ENCODE peak calls at places on chromosomes 11 and 22, in four cellular contexts. R, E, T and K are unnamed samples.

GRCh38 chr11:35352107-35352888 is 67.1 kb downstream of the SLC1A2 start:
- DNase-seq in R (no peak), E (no peak), T (no peak), K (no peak)

GRCh38 chr11:64742940-64743590 is 877 bp downstream of the RASGRP2 start:
- DNase-seq in R (peak), E (no peak), T (peak), K (no peak)

GRCh38 chr11:121722431-121723256 is 269.9 kb upstream of the SORL1-AS1 start:
- DNase-seq in R (peak), E (peak), T (peak), K (peak)

GRCh38 chr22:38452373-38453064 is 2.5 kb downstream of the KCNJ4 start:
- DNase-seq in R (no peak), E (no peak), T (no peak), K (no peak)

GRCh38 chr11:17148536-17148935 is 59.2 kb downstream of the PIK3C2A start:
- DNase-seq in R (no peak), E (no peak), T (no peak), K (no peak)

GRCh38 chr22:40415531-40416266 is 45.3 kb downstream of the SGSM3 start:
- DNase-seq in R (peak), E (no peak), T (no peak), K (no peak)

GRCh38 chr22:22460635-22461034 is 47.9 kb downstream of the ZNF280B start:
- DNase-seq in R (no peak), E (no peak), T (no peak), K (no peak)

GRCh38 chr11:70826541-70826943 is 425.8 kb downstream of the SHANK2 start:
- DNase-seq in R (no peak), E (no peak), T (no peak), K (peak)

GRCh38 chr22:45187891-45188290 is 24.2 kb downstream of the NUP50 start:
- DNase-seq in R (no peak), E (no peak), T (no peak), K (no peak)

GRCh38 chr11:3738723-3739122 is 58.6 kb downstream of the NUP98 start:
- DNase-seq in R (no peak), E (no peak), T (no peak), K (no peak)

GRCh38 chr11:69351460-69351859 is 57.5 kb downstream of the MYEOV start:
- DNase-seq in R (no peak), E (peak), T (peak), K (no peak)

GRCh38 chr11:122754553-122755322 is 83.6 kb upstream of the CRTAM start:
- DNase-seq in R (no peak), E (no peak), T (no peak), K (no peak)

GRCh38 chr11:47856186-47856585 is 8.0 kb upstream of the NUP160 start:
- DNase-seq in R (no peak), E (no peak), T (no peak), K (peak)

GRCh38 chr11:73281796-73282660 is 9.9 kb downstream of the P2RY6 start:
- DNase-seq in R (no peak), E (no peak), T (no peak), K (no peak)

GRCh38 chr11:95279921-95280861 is 49.2 kb upstream of the SESN3 start:
- DNase-seq in R (no peak), E (no peak), T (no peak), K (no peak)

GRCh38 chr11:119567667-119568582 is 145.0 kb upstream of the THY1 start:
- DNase-seq in R (no peak), E (peak), T (peak), K (no peak)

GRCh38 chr22:44218071-44218470 is 37.3 kb downstream of the PARVG start:
- DNase-seq in R (no peak), E (no peak), T (no peak), K (no peak)

GRCh38 chr11:72787262-72788104 is 6.4 kb downstream of the STARD10 start:
- DNase-seq in R (no peak), E (no peak), T (no peak), K (peak)

GRCh38 chr11:67045314-67045713 is 11.3 kb upstream of the RHOD start:
- DNase-seq in R (no peak), E (no peak), T (no peak), K (no peak)

GRCh38 chr11:68503281-68503687 is 42.7 kb downstream of the PPP6R3 start:
- DNase-seq in R (no peak), E (no peak), T (no peak), K (peak)

GRCh38 chr22:26124991-26125725 is 44.1 kb upstream of the SEZ6L start:
- DNase-seq in R (no peak), E (no peak), T (no peak), K (no peak)

GRCh38 chr22:20582520-20583361 is 75.3 kb downstream of the MED15 start:
- DNase-seq in R (peak), E (no peak), T (no peak), K (no peak)

GRCh38 chr22:20563941-20564371 is 56.5 kb downstream of the MED15 start:
- DNase-seq in R (no peak), E (no peak), T (no peak), K (no peak)

GRCh38 chr22:30044369-30044768 is 35.9 kb upstream of the HORMAD2 start:
- DNase-seq in R (no peak), E (peak), T (peak), K (peak)

GRCh38 chr22:42172385-42173172 is 42.0 kb upstream of the CYP2D6 start:
- DNase-seq in R (no peak), E (no peak), T (no peak), K (no peak)

GRCh38 chr11:62789576-62789975 is 2.2 kb downstream of the TMEM223 start:
- DNase-seq in R (no peak), E (no peak), T (no peak), K (no peak)

GRCh38 chr22:25923952-25924351 is 182.0 kb downstream of the MYO18B start:
- DNase-seq in R (no peak), E (no peak), T (no peak), K (no peak)

GRCh38 chr11:38169286-38169685 is 1571.2 kb upstream of the RAG2 start:
- DNase-seq in R (no peak), E (peak), T (peak), K (no peak)